ENCODE peak calls at places on chromosomes 12 and 14, in six cellular contexts. A, K, Z, T, C and P are unnamed samples. For H3K4me1, the result is how much of the 10 kb centered on the place peaks cover.

GRCh38 chr14:75132374-75133086 is 5.7 kb upstream of the NEK9 start:
- DNase-seq in C (no peak), K (peak), Z (no peak), A (peak), T (peak), P (no peak)

GRCh38 chr12:54028324-54029201 is at the start of gene HOXC6:
- DNase-seq in C (no peak), Z (no peak), T (peak), K (no peak), A (no peak), P (no peak)

GRCh38 chr12:111068281-111068680 is 147.9 kb upstream of the MYL2 start:
- DNase-seq in Z (no peak), C (no peak), A (no peak), T (no peak), K (no peak), P (no peak)

GRCh38 chr14:102346645-102347044 is 16.0 kb downstream of the CINP start:
- DNase-seq in C (no peak), A (no peak), T (no peak), K (no peak), Z (no peak), P (no peak)

GRCh38 chr12:133226690-133227089 is 9.0 kb downstream of the ANHX start:
- DNase-seq in T (no peak), C (no peak), K (no peak), A (no peak), Z (no peak), P (no peak)

GRCh38 chr14:91008759-91009409 is 51.6 kb downstream of the RPS6KA5 start:
- DNase-seq in K (no peak), Z (peak), A (no peak), T (no peak), C (no peak), P (no peak)

GRCh38 chr12:48927261-48927660 is 2.0 kb upstream of the FKBP11 start:
- DNase-seq in K (no peak), Z (no peak), T (peak), A (no peak), C (no peak), P (no peak)

GRCh38 chr14:82854851-82855250 is 1321.2 kb upstream of the SEL1L start:
- DNase-seq in Z (no peak), T (peak), K (peak), C (no peak), A (peak), P (no peak)

GRCh38 chr14:28482644-28483043 is 283.9 kb upstream of the FOXG1 start:
- DNase-seq in K (no peak), C (no peak), T (no peak), A (no peak), Z (no peak), P (no peak)

GRCh38 chr12:50515587-50515986 is 10.8 kb downstream of the DIP2B start:
- DNase-seq in K (no peak), T (no peak), Z (no peak), A (no peak), C (no peak), P (no peak)
- H3K4me1 ChIP-seq in K (under half), T (under half), Z (under half), A (under half), C (under half), P (under half)

DNA sequence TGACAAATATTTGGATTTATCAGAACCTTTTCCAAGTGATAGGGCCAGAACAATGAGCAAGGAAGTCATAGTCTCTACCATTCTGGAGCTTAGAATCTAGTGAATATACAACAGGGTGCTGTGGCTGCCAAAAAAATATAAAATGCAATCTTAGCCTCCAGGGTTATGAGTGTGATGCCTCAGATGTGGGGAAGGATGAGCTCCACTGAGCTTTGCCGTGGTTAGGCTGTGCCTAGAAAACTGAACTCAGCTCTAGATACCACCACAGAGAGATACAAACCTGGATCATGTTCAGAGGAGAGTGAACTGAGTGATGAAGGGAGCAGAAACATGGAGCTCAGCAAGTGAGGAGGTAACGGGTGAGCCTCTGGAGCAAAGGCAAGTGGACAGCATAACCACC is 138.1 kb upstream of the HIF1A start:
- DNase-seq in A (no peak), T (no peak), K (no peak), Z (no peak), C (no peak), P (no peak)
- H3K4me1 ChIP-seq in A (under half), T (under half), K (under half), Z (half or more), C (under half), P (under half)

DNA sequence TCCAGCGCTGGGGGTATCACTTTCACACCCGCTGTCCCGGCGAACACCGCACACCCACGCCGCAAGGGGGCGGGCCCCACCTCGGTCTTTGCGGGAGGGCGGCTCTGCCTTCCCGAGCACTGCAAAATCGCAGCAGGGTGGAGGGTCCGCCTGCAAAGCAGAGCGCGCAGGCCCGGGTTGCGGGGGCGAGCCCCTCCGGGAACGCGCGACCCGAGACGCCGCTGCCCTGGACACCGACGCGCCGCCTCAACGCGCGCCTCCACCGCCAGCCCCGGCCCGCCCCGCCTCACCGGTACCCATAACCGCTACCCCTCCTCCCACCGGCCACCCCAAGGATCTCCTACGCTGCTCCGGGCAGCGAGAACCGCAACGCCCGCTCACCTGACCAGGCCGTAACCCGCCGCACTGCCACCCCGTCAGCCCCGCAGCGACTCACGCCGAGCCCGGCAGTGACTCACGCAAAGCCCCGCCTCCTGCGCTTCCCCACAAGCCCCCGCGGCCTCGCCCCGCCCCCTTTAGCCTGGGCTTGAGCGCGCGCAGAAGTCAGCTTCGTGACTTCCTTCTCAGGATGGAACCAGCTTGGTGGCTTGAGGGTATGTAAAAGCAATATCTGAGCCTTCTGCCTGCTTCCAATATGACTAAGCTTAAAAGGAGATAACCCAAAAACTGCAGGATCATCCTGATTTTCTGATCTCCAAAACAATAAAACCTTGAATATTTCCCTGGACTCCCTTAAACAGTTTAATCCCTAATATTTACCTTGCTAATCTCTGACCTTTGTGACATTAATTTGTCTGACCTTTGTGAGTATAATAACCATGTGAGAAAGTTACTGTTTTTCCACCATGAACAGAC is at the start of gene RPAP3:
- DNase-seq in C (peak), Z (peak), T (peak), K (peak), A (peak), P (peak)
- H3K4me1 ChIP-seq in C (under half), Z (under half), T (under half), K (under half), A (under half), P (under half)

GRCh38 chr14:73467377-73467776 is 9.0 kb upstream of the NUMB start:
- DNase-seq in C (peak), Z (no peak), T (peak), K (no peak), A (no peak), P (no peak)
- H3K4me1 ChIP-seq in C (under half), Z (under half), T (under half), K (under half), A (under half), P (under half)

GRCh38 chr14:64826845-64827244 is 52.9 kb downstream of the SPTB start:
- DNase-seq in T (no peak), Z (no peak), C (no peak), A (no peak), K (no peak), P (no peak)

GRCh38 chr14:64823305-64823985 is 56.3 kb downstream of the SPTB start:
- DNase-seq in A (peak), Z (peak), C (peak), K (peak), T (peak), P (no peak)

GRCh38 chr14:64826333-64826732 is 53.4 kb downstream of the SPTB start:
- DNase-seq in Z (no peak), C (no peak), A (no peak), K (no peak), T (no peak), P (no peak)

GRCh38 chr14:64825498-64825897 is 54.2 kb downstream of the SPTB start:
- DNase-seq in T (no peak), K (no peak), C (no peak), Z (no peak), A (no peak), P (no peak)

GRCh38 chr14:64825006-64825405 is 54.7 kb downstream of the SPTB start:
- DNase-seq in K (no peak), A (no peak), C (no peak), Z (no peak), T (no peak), P (no peak)
- H3K4me1 ChIP-seq in K (under half), A (under half), C (under half), Z (under half), T (under half), P (under half)

DNA sequence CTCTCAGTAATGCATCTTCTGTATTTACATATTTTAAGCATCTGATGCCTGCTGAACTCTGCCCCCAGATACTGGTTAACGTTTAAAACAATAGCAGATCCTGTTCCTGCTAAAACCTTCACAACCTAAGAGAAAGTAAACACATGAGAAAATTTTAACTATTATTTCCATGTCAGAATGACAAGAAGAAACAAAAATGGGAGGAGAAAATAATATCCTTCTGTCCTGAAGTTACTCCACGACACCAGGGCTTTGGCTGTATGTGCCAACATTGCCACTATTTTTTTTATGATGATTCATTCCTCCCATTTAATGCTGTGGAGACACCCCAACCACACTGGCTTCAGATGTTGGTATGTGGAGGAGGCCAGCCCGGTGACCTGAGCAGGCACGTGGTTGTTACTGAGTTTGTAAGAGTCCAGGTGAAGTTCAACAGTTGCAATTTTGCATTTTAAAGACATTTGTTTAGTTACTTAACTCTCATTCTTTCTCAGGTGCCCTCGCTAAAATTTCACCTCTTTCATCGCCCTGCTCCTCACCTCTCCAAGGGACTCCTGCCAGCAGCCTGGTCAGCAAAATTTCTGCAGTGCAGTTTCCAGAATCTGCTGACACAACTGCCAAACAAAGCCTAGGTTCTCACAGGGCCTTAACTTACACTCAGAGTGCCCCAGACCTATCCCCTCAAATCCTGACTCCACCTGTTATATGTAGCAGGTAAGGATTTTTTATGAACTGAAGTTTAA is 65.5 kb upstream of the SLCO1C1 start:
- DNase-seq in A (no peak), K (no peak), C (no peak), T (peak), Z (no peak), P (no peak)
- H3K4me1 ChIP-seq in A (under half), K (under half), C (under half), T (under half), Z (under half), P (under half)

GRCh38 chr14:104775073-104775489 is 20.5 kb downstream of the AKT1 start:
- DNase-seq in T (no peak), A (no peak), K (no peak), Z (no peak), C (no peak), P (no peak)
- H3K4me1 ChIP-seq in T (under half), A (under half), K (under half), Z (under half), C (under half), P (under half)

GRCh38 chr14:52079239-52079956 is 10.5 kb upstream of the NID2 start:
- DNase-seq in C (no peak), A (no peak), Z (no peak), K (no peak), T (peak), P (no peak)

GRCh38 chr14:52077261-52077984 is 8.6 kb upstream of the NID2 start:
- DNase-seq in Z (no peak), C (no peak), K (no peak), A (no peak), T (peak), P (no peak)

GRCh38 chr14:52076334-52076733 is 7.5 kb upstream of the NID2 start:
- DNase-seq in K (no peak), C (peak), T (no peak), A (no peak), Z (peak), P (no peak)

GRCh38 chr14:52078721-52079120 is 9.9 kb upstream of the NID2 start:
- DNase-seq in C (no peak), A (no peak), K (no peak), T (no peak), Z (no peak), P (no peak)

GRCh38 chr14:52078093-52078492 is 9.2 kb upstream of the NID2 start:
- DNase-seq in K (no peak), A (no peak), C (no peak), T (peak), Z (no peak), P (no peak)
- H3K4me1 ChIP-seq in K (under half), A (under half), C (under half), T (under half), Z (under half), P (under half)

GRCh38 chr14:35366521-35366976 is 38.0 kb downstream of the NFKBIA start:
- DNase-seq in T (no peak), C (peak), Z (no peak), K (no peak), A (no peak), P (no peak)
- H3K4me1 ChIP-seq in T (half or more), C (under half), Z (under half), K (under half), A (under half), P (under half)

GRCh38 chr12:51392556-51393237 is 1.5 kb upstream of the GALNT6 start:
- DNase-seq in C (no peak), Z (no peak), T (peak), K (no peak), A (peak), P (no peak)
- H3K4me1 ChIP-seq in C (under half), Z (under half), T (under half), K (under half), A (under half), P (under half)